ENCODE peak calls at places on chromosomes 11 and 22, in four cellular contexts. One of them, this sample, is unnamed.

GRCh38 chr22:22928666-22929380 is 41.2 kb downstream of the IGLL5 start:
- DNase-seq in AG09309: no peak
- DNase-seq in esophagus squamous epithelium: no peak
- DNase-seq in GM19239: peak
- DNase-seq in this sample: peak

GRCh38 chr22:21982338-21982965 is at the start of gene TOP3B:
- DNase-seq in esophagus squamous epithelium: peak
- DNase-seq in AG09309: peak
- DNase-seq in GM19239: peak
- DNase-seq in this sample: peak

GRCh38 chr22:48699531-48699930 is 1128.1 kb downstream of the BRD1 start:
- DNase-seq in esophagus squamous epithelium: no peak
- DNase-seq in GM19239: no peak
- DNase-seq in AG09309: no peak
- DNase-seq in this sample: no peak

GRCh38 chr11:111729441-111729840 is 36.7 kb downstream of the PPP2R1B start:
- DNase-seq in GM19239: no peak
- DNase-seq in AG09309: no peak
- DNase-seq in esophagus squamous epithelium: no peak
- DNase-seq in this sample: no peak

GRCh38 chr11:35491231-35491871 is 34.1 kb downstream of the PAMR1 start:
- DNase-seq in GM19239: no peak
- DNase-seq in esophagus squamous epithelium: no peak
- DNase-seq in AG09309: peak
- DNase-seq in this sample: no peak

GRCh38 chr11:6569706-6570105 is 33.7 kb downstream of the RRP8 start:
- DNase-seq in GM19239: no peak
- DNase-seq in esophagus squamous epithelium: no peak
- DNase-seq in AG09309: no peak
- DNase-seq in this sample: no peak

GRCh38 chr22:17369553-17370035 is 334 bp downstream of the CECR2 start:
- DNase-seq in AG09309: no peak
- DNase-seq in GM19239: peak
- DNase-seq in esophagus squamous epithelium: no peak
- DNase-seq in this sample: no peak

GRCh38 chr22:32475428-32476010 is 908 bp downstream of the FBXO7 start:
- DNase-seq in GM19239: no peak
- DNase-seq in AG09309: peak
- DNase-seq in esophagus squamous epithelium: no peak
- DNase-seq in this sample: no peak

GRCh38 chr22:24526191-24526590 is 28.7 kb downstream of the GUCD1 start:
- DNase-seq in GM19239: no peak
- DNase-seq in AG09309: no peak
- DNase-seq in esophagus squamous epithelium: no peak
- DNase-seq in this sample: no peak

GRCh38 chr22:20569059-20570058 is 61.9 kb downstream of the MED15 start:
- DNase-seq in esophagus squamous epithelium: no peak
- DNase-seq in GM19239: no peak
- DNase-seq in AG09309: peak
- DNase-seq in this sample: peak

GRCh38 chr11:46308632-46309419 is 31.4 kb downstream of the CREB3L1 start:
- DNase-seq in GM19239: peak
- DNase-seq in AG09309: no peak
- DNase-seq in esophagus squamous epithelium: no peak
- DNase-seq in this sample: no peak

GRCh38 chr22:40415531-40416266 is 45.3 kb downstream of the SGSM3 start:
- DNase-seq in GM19239: peak
- DNase-seq in AG09309: no peak
- DNase-seq in esophagus squamous epithelium: no peak
- DNase-seq in this sample: no peak

GRCh38 chr22:23183107-23183698 is 2.9 kb downstream of the BCR start:
- DNase-seq in GM19239: no peak
- DNase-seq in AG09309: peak
- DNase-seq in esophagus squamous epithelium: no peak
- DNase-seq in this sample: no peak